ENCODE peak calls at places on chromosomes 2 and 18, in ten cellular contexts. F is activated B cell treated with CpG ODN at 0.5 μM for 24 hours; R is ascending aorta; S is mesothelial cell of epicardium; M is GM10248; A is GM12865; E is pancreas; D is CD8-positive, alpha-beta T cell; Q is MCF 10A; Z is nephron progenitor cell. X is an unnamed sample.

GRCh38 chr2:238789317-238789806 is 58.5 kb upstream of the TWIST2 start:
- DNase-seq in F (no peak), R (no peak), S (no peak), M (no peak), A (no peak), E (no peak), D (no peak), Q (no peak), Z (no peak), X (no peak)

GRCh38 chr18:68735498-68736343 is 20.8 kb upstream of the TMX3 start:
- DNase-seq in F (no peak), R (no peak), S (no peak), M (peak; percentile 57), A (peak; percentile 55), E (no peak), D (no peak), Q (peak; percentile 70), Z (no peak), X (peak; percentile 58)

GRCh38 chr2:10884530-10885478 is 26.9 kb upstream of the KCNF1 start:
- DNase-seq in F (no peak), R (no peak), S (no peak), M (no peak), A (no peak), E (no peak), D (no peak), Q (no peak), Z (no peak), X (no peak)

GRCh38 chr2:234978466-234979203 is 26.8 kb downstream of the SH3BP4 start:
- DNase-seq in F (no peak), R (no peak), S (no peak), M (no peak), A (no peak), E (peak; percentile 56), D (no peak), Q (peak; percentile 83), Z (no peak), X (no peak)

GRCh38 chr2:237438082-237438925 is 24.3 kb upstream of the COL6A3 start:
- DNase-seq in F (no peak), R (no peak), S (no peak), M (no peak), A (peak; percentile 50), E (peak; percentile 73), D (no peak), Q (no peak), Z (no peak), X (no peak)

GRCh38 chr2:15082105-15083058 is 449.9 kb downstream of the LRATD1 start:
- DNase-seq in F (no peak), R (no peak), S (no peak), M (no peak), A (no peak), E (no peak), D (no peak), Q (no peak), Z (no peak), X (no peak)

GRCh38 chr18:79573921-79574491 is 105.6 kb upstream of the CTDP1 start:
- DNase-seq in F (peak; percentile 2), R (no peak), S (peak; percentile 13), M (no peak), A (no peak), E (peak; percentile 11), D (peak; percentile 3), Q (no peak), Z (no peak), X (no peak)

GRCh38 chr2:151827564-151828142 is 568 bp downstream of the ARL5A start:
- DNase-seq in F (no peak), R (no peak), S (peak; percentile 43), M (peak; percentile 15), A (peak; percentile 48), E (peak; percentile 22), D (peak; percentile 12), Q (peak; percentile 25), Z (peak; percentile 45), X (no peak)

GRCh38 chr18:9403795-9404564 is 69.4 kb downstream of the TWSG1 start:
- DNase-seq in F (no peak), R (no peak), S (no peak), M (no peak), A (peak; percentile 23), E (no peak), D (no peak), Q (no peak), Z (no peak), X (no peak)

GRCh38 chr2:84338069-84338468 is 121.0 kb downstream of the SUCLG1 start:
- DNase-seq in F (no peak), R (no peak), S (no peak), M (no peak), A (no peak), E (no peak), D (no peak), Q (peak; percentile 58), Z (no peak), X (no peak)

DNA sequence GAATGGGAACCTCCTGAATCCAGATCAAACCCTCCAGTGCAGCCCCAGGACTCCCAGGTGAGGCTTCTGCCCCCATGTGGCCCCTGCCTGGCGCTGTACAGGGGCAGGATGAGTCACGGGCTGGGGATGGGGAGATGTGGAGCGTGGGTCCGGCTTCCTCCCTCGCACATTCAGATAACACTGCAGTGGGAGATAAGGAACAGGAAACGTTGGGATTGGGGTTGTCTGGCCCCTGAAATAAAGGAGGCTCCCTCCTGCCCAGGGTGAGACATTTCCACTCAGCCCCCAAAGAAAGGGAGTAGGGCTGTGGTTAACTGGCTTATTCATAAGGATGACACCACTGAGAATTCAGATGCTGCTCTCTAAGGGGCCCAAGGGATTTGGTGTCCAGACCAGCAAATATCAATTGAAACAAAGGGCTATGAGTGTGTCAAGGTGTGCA is 30.7 kb downstream of the IGFBP5 start:
- DNase-seq in F (no peak), R (no peak), S (no peak), M (no peak), A (no peak), E (no peak), D (no peak), Q (peak; percentile 49), Z (no peak), X (no peak)
- TF ChIP-seq CTCF in F (no peak), R (no peak), S (no peak), M (peak; percentile 32), A (no peak), E (no peak), D (no peak), Q (no peak), Z (no peak), X (peak; percentile 8)

GRCh38 chr2:109255594-109255993 is 126.6 kb downstream of the SH3RF3 start:
- DNase-seq in F (no peak), R (no peak), S (no peak), M (no peak), A (no peak), E (no peak), D (no peak), Q (no peak), Z (no peak), X (no peak)

GRCh38 chr2:109256111-109256510 is 127.1 kb downstream of the SH3RF3 start:
- DNase-seq in F (no peak), R (no peak), S (peak; percentile 36), M (no peak), A (no peak), E (no peak), D (no peak), Q (no peak), Z (no peak), X (no peak)

GRCh38 chr2:109258376-109258775 is 129.4 kb downstream of the SH3RF3 start:
- DNase-seq in F (no peak), R (no peak), S (no peak), M (no peak), A (no peak), E (no peak), D (no peak), Q (no peak), Z (no peak), X (no peak)

GRCh38 chr2:109257653-109258052 is 128.6 kb downstream of the SH3RF3 start:
- DNase-seq in F (no peak), R (no peak), S (no peak), M (no peak), A (no peak), E (no peak), D (no peak), Q (no peak), Z (no peak), X (no peak)

GRCh38 chr2:109256921-109257320 is 127.9 kb downstream of the SH3RF3 start:
- DNase-seq in F (no peak), R (no peak), S (no peak), M (no peak), A (no peak), E (no peak), D (no peak), Q (no peak), Z (no peak), X (no peak)
- TF ChIP-seq CTCF in F (no peak), R (no peak), S (no peak), M (no peak), A (no peak), E (no peak), D (no peak), Q (no peak), Z (no peak), X (no peak)

GRCh38 chr18:64165906-64166305 is 17.0 kb upstream of the LINC00305 start:
- DNase-seq in F (no peak), R (no peak), S (no peak), M (no peak), A (no peak), E (no peak), D (no peak), Q (peak; percentile 55), Z (no peak), X (no peak)

GRCh38 chr18:64167408-64167807 is 18.5 kb upstream of the LINC00305 start:
- DNase-seq in F (no peak), R (no peak), S (no peak), M (no peak), A (no peak), E (no peak), D (no peak), Q (no peak), Z (no peak), X (no peak)

GRCh38 chr18:64164883-64165282 is 16.0 kb upstream of the LINC00305 start:
- DNase-seq in F (no peak), R (no peak), S (no peak), M (no peak), A (no peak), E (no peak), D (no peak), Q (no peak), Z (no peak), X (no peak)
- TF ChIP-seq CTCF in F (no peak), R (no peak), S (no peak), M (no peak), A (no peak), E (no peak), D (no peak), Q (no peak), Z (no peak), X (no peak)

DNA sequence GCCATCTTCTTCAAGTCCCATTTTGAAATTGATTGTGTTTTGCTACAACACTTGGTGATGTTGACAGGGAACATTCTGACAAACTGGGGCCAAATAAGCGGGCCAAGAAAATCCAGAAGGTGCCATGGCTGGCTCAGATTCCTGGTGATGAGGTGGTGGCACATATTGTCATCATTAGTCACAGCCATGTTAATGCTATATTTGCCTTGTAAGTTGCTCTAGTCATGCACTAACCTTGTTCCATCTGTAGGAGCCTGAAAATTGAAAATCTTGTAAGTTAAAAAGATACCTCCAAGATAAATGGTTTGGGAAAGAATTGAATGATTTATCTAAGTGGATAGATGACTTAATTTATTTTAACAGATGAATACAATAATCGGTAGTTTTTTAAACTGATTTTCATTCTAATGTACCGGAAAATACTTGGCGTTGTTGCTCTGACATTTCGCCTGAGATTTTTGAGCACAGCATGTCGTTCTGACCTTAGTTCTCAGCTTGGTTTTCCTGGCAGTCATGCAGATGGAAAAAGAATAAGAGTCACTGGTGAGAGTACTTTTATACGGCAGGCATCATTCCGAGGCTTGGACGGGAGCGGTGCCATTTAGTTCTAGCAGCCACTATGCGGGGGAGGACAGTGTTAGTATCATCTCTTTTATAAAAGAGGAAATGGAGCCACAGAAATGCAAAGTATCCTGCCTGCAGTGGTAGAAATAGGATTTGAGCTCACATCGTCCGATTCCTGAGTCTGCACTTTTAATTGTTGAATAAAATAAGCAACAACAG is 133.9 kb downstream of the ZNF532 start:
- DNase-seq in F (no peak), R (no peak), S (no peak), M (no peak), A (no peak), E (no peak), D (no peak), Q (peak; percentile 47), Z (no peak), X (no peak)
- TF ChIP-seq CTCF in F (no peak), R (peak; percentile 41), S (no peak), M (no peak), A (no peak), E (no peak), D (no peak), Q (no peak), Z (no peak), X (no peak)